ENCODE peak calls at places on chromosomes 3 and 15, in seven cellular contexts. C is CD4-positive, CD25-positive, alpha-beta regulatory T cell; Q is T follicular helper cell; I is stimulated activated effector memory CD8-positive, alpha-beta T cell treated with anti-CD3 and anti-CD28 coated beads, Interleukin-12 subunit alpha, Interleukin-12 subunit beta, amount 100 ng/mL, for 72 hours; S is activated CD4-positive, alpha-beta T cell treated with anti-CD3 and anti-CD28 coated beads, Interleukin-2, amount 50 U/mL, for 4 hours; H is LoVo; B is AG09309. M is an unnamed sample.
A peak's percentile ranks its signal among the peaks of the same experiment; 100 is the strongest.

GRCh38 chr15:94924971-94925593 is 693.7 kb downstream of the MCTP2 start:
- DNase-seq in C (no peak), Q (no peak), I (no peak), S (no peak), H (no peak), B (no peak), M (peak; percentile 1)

GRCh38 chr3:30607032-30607833 is 832 bp downstream of the TGFBR2 start:
- DNase-seq in C (peak; percentile 84), Q (peak; percentile 37), I (peak; percentile 51), S (peak; percentile 50), H (no peak), B (no peak), M (peak; percentile 68)

GRCh38 chr3:23987376-23987775 is 42.3 kb downstream of the NR1D2 start:
- DNase-seq in C (no peak), Q (no peak), I (no peak), S (no peak), H (no peak), B (no peak), M (no peak)

GRCh38 chr3:30747771-30748281 is 141.4 kb downstream of the TGFBR2 start:
- DNase-seq in C (no peak), Q (no peak), I (no peak), S (no peak), H (peak; percentile 44), B (peak; percentile 28), M (peak; percentile 87)

GRCh38 chr3:23653647-23654525 is 151.9 kb upstream of the UBE2E1 start:
- DNase-seq in C (peak; percentile 32), Q (no peak), I (no peak), S (no peak), H (no peak), B (no peak), M (no peak)

GRCh38 chr3:139634236-139634635 is 43.5 kb downstream of the NMNAT3 start:
- DNase-seq in C (no peak), Q (no peak), I (no peak), S (no peak), H (no peak), B (no peak), M (no peak)

GRCh38 chr15:25439456-25439836 is 622 bp upstream of the UBE3A start:
- DNase-seq in C (no peak), Q (no peak), I (no peak), S (no peak), H (peak; percentile 29), B (no peak), M (peak; percentile 47)

GRCh38 chr3:152155654-152156053 is 113.1 kb upstream of the MBNL1 start:
- DNase-seq in C (no peak), Q (no peak), I (no peak), S (no peak), H (no peak), B (no peak), M (no peak)

GRCh38 chr3:35413483-35413882 is 225.8 kb upstream of the ARPP21 start:
- DNase-seq in C (no peak), Q (no peak), I (no peak), S (no peak), H (no peak), B (no peak), M (no peak)

GRCh38 chr15:47688573-47689086 is 28.7 kb upstream of the SEMA6D start:
- DNase-seq in C (no peak), Q (no peak), I (no peak), S (no peak), H (no peak), B (peak; percentile 1), M (peak; percentile 3)

GRCh38 chr15:75161788-75162414 is 39.8 kb upstream of the C15orf39 start:
- DNase-seq in C (no peak), Q (no peak), I (no peak), S (no peak), H (no peak), B (no peak), M (no peak)

GRCh38 chr15:101024709-101025108 is 105.6 kb downstream of the LRRK1 start:
- DNase-seq in C (no peak), Q (no peak), I (no peak), S (no peak), H (no peak), B (no peak), M (no peak)

GRCh38 chr15:63089260-63090043 is 32.2 kb upstream of the LACTB start:
- DNase-seq in C (no peak), Q (no peak), I (no peak), S (no peak), H (no peak), B (peak; percentile 90), M (peak; percentile 83)

GRCh38 chr15:73982251-73982962 is 9.7 kb downstream of the STOML1 start:
- DNase-seq in C (no peak), Q (no peak), I (no peak), S (no peak), H (no peak), B (peak; percentile 73), M (peak; percentile 98)

GRCh38 chr3:42535981-42536784 is 33.7 kb downstream of the VIPR1 start:
- DNase-seq in C (peak; percentile 76), Q (no peak), I (no peak), S (peak; percentile 33), H (no peak), B (no peak), M (peak; percentile 21)

GRCh38 chr3:195056506-195056905 is 214.5 kb downstream of the XXYLT1 start:
- DNase-seq in C (no peak), Q (no peak), I (no peak), S (no peak), H (no peak), B (no peak), M (no peak)

GRCh38 chr3:194296832-194297666 is 54.1 kb downstream of the CPN2 start:
- DNase-seq in C (no peak), Q (no peak), I (no peak), S (no peak), H (no peak), B (no peak), M (peak; percentile 55)

GRCh38 chr3:192467230-192468186 is 259.8 kb downstream of the FGF12 start:
- DNase-seq in C (peak; percentile 49), Q (peak; percentile 23), I (peak; percentile 4), S (peak; percentile 27), H (peak; percentile 69), B (no peak), M (peak; percentile 61)

GRCh38 chr3:162022931-162023330 is 526.3 kb downstream of the OTOL1 start:
- DNase-seq in C (no peak), Q (no peak), I (no peak), S (no peak), H (no peak), B (no peak), M (no peak)

GRCh38 chr3:98114264-98114663 is 16.3 kb upstream of the OR5H1 start:
- DNase-seq in C (no peak), Q (no peak), I (no peak), S (no peak), H (no peak), B (no peak), M (no peak)

GRCh38 chr3:51637144-51637940 is 33.7 kb upstream of the TEX264 start:
- DNase-seq in C (no peak), Q (no peak), I (no peak), S (no peak), H (no peak), B (no peak), M (no peak)

GRCh38 chr3:52350436-52350835 is 34.3 kb downstream of the DNAH1 start:
- DNase-seq in C (no peak), Q (no peak), I (no peak), S (no peak), H (no peak), B (no peak), M (peak; percentile 26)

GRCh38 chr3:62888180-62888579 is 13.0 kb upstream of the CADPS start:
- DNase-seq in C (no peak), Q (no peak), I (no peak), S (no peak), H (no peak), B (no peak), M (no peak)

GRCh38 chr3:77931272-77932009 is 891.5 kb downstream of the ROBO2 start:
- DNase-seq in C (no peak), Q (no peak), I (no peak), S (no peak), H (no peak), B (peak; percentile 10), M (no peak)

GRCh38 chr15:65062726-65063125 is 5.1 kb downstream of the RASL12 start:
- DNase-seq in C (no peak), Q (no peak), I (no peak), S (no peak), H (no peak), B (no peak), M (peak; percentile 64)

GRCh38 chr15:40942337-40942854 is 10.9 kb upstream of the CHAC1 start:
- DNase-seq in C (peak; percentile 35), Q (no peak), I (no peak), S (no peak), H (no peak), B (no peak), M (no peak)

GRCh38 chr3:39156421-39156820 is 3.0 kb upstream of the CSRNP1 start:
- DNase-seq in C (no peak), Q (no peak), I (no peak), S (no peak), H (no peak), B (no peak), M (no peak)

GRCh38 chr3:115279939-115280338 is 132.9 kb upstream of the ZBTB20 start:
- DNase-seq in C (no peak), Q (no peak), I (no peak), S (no peak), H (no peak), B (peak; percentile 69), M (no peak)

GRCh38 chr15:41506796-41507341 is 6.8 kb downstream of the LTK start:
- DNase-seq in C (no peak), Q (no peak), I (no peak), S (no peak), H (no peak), B (no peak), M (no peak)

GRCh38 chr3:50390523-50391177 is 31.3 kb upstream of the TMEM115 start:
- DNase-seq in C (no peak), Q (no peak), I (no peak), S (no peak), H (no peak), B (no peak), M (peak; percentile 9)

GRCh38 chr3:47961815-47962606 is 54.2 kb downstream of the MAP4 start:
- DNase-seq in C (peak; percentile 85), Q (peak; percentile 4), I (no peak), S (no peak), H (no peak), B (no peak), M (peak; percentile 38)

GRCh38 chr3:56467108-56467507 is 1.2 kb downstream of the ERC2 start:
- DNase-seq in C (peak; percentile 71), Q (peak; percentile 20), I (no peak), S (no peak), H (peak; percentile 50), B (no peak), M (peak; percentile 95)

GRCh38 chr15:45618813-45619212 is 16.0 kb upstream of the SQOR start:
- DNase-seq in C (peak; percentile 52), Q (no peak), I (no peak), S (no peak), H (no peak), B (no peak), M (peak; percentile 25)

GRCh38 chr3:134600166-134600670 is 50.6 kb downstream of the KY start:
- DNase-seq in C (no peak), Q (no peak), I (no peak), S (no peak), H (no peak), B (no peak), M (peak; percentile 34)

GRCh38 chr15:81069909-81070308 is 64.2 kb upstream of the CFAP161 start:
- DNase-seq in C (no peak), Q (no peak), I (no peak), S (no peak), H (no peak), B (no peak), M (no peak)

GRCh38 chr3:46360904-46361303 is 7.0 kb downstream of the CCR2 start:
- DNase-seq in C (no peak), Q (no peak), I (no peak), S (no peak), H (no peak), B (no peak), M (peak; percentile 17)

GRCh38 chr15:100463515-100463914 is 65.2 kb downstream of the CERS3 start:
- DNase-seq in C (no peak), Q (no peak), I (no peak), S (no peak), H (peak; percentile 11), B (no peak), M (no peak)

GRCh38 chr3:179015551-179016020 is 56.0 kb downstream of the ZMAT3 start:
- DNase-seq in C (peak; percentile 93), Q (peak; percentile 48), I (peak; percentile 70), S (peak; percentile 34), H (peak; percentile 71), B (peak; percentile 47), M (peak; percentile 81)

M was measured in kidney tubule cell.